ENCODE peak calls at places on chromosomes 2 and 18, in four cellular contexts. T is K562, K is HepG2, W is HCT116. H is an unnamed sample.

GRCh38 chr18:35415511-35416427 is 38.6 kb upstream of the ZNF396 start:
- DNase-seq in K (no peak), T (no peak), W (no peak), H (no peak)

GRCh38 chr18:67599277-67599676 is 82.8 kb upstream of the DSEL start:
- DNase-seq in W (no peak), T (no peak), K (no peak), H (no peak)

GRCh38 chr2:208033701-208034502 is 8.6 kb upstream of the PLEKHM3 start:
- DNase-seq in K (peak), T (peak), W (peak), H (peak)

GRCh38 chr18:34097312-34097711 is 127.4 kb downstream of the NOL4 start:
- DNase-seq in W (no peak), T (no peak), K (no peak), H (no peak)

GRCh38 chr2:136086253-136087016 is 31.5 kb downstream of the CXCR4 start:
- DNase-seq in T (no peak), W (no peak), K (no peak), H (no peak)

GRCh38 chr2:241565413-241565812 is 6.9 kb downstream of the BOK start:
- DNase-seq in W (no peak), T (no peak), K (no peak), H (no peak)

GRCh38 chr2:218216674-218217365 is at the start of gene ARPC2:
- DNase-seq in W (peak), K (peak), T (peak), H (peak)

GRCh38 chr2:203155406-203155805 is 83.4 kb upstream of the CYP20A1 start:
- DNase-seq in W (peak), T (no peak), K (no peak), H (no peak)

GRCh38 chr2:235541838-235542549 is 48.2 kb downstream of the AGAP1 start:
- DNase-seq in T (no peak), W (no peak), K (peak), H (no peak)

GRCh38 chr2:28164280-28164801 is 228.3 kb upstream of the FOSL2 start:
- DNase-seq in T (no peak), K (no peak), W (no peak), H (no peak)

GRCh38 chr18:68796936-68797690 is 767 bp upstream of the CCDC102B start:
- DNase-seq in K (no peak), T (no peak), W (no peak), H (no peak)

GRCh38 chr2:141498561-141498960 is 632.3 kb downstream of the LRP1B start:
- DNase-seq in K (no peak), T (no peak), W (no peak), H (no peak)

GRCh38 chr2:170771049-170771937 is 1.1 kb downstream of the ERICH2 start:
- DNase-seq in K (peak), T (no peak), W (peak), H (no peak)

GRCh38 chr2:156622491-156622890 is 186.3 kb downstream of the GPD2 start:
- DNase-seq in T (no peak), W (no peak), K (no peak), H (no peak)

GRCh38 chr2:156626931-156627330 is 190.8 kb downstream of the GPD2 start:
- DNase-seq in T (no peak), K (no peak), W (no peak), H (no peak)

GRCh38 chr2:156630579-156631337 is 194.6 kb downstream of the GPD2 start:
- DNase-seq in T (no peak), W (no peak), K (no peak), H (peak)

DNA sequence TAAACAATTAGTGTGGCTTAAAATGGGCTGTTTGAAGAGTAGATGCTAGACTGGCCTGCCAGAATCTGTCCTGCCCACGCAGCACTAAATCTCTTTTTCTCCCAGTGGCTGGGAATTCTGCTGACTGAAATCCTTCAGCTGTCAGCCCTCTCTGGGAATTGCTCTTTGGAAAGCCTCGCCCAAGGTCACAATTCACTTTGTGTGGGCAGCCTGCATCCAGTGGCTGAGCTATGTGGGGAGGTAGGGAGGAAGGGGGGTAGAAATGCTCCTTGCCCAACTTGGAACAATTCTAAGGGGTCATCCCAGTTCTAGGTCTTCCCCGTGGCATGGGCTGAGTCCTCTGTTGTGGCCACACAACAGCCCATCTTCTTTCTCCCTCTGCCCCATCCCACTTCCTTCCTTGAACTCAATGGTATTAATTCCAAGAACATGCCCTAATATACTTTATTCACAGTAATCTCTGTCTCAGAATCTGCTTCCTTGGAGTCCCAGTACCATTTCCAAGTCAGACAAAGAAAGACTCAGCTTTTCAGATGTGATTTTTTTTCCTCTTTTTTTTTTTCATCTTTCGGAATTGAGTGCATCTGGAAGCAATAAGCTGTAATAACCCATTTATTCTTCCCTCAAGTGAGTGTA is 189.3 kb downstream of the GPD2 start:
- DNase-seq in K (no peak), T (no peak), W (no peak), H (no peak)
- TF ChIP-seq YY1 in K (no peak), T (no peak), W (no peak), H (no peak)

DNA sequence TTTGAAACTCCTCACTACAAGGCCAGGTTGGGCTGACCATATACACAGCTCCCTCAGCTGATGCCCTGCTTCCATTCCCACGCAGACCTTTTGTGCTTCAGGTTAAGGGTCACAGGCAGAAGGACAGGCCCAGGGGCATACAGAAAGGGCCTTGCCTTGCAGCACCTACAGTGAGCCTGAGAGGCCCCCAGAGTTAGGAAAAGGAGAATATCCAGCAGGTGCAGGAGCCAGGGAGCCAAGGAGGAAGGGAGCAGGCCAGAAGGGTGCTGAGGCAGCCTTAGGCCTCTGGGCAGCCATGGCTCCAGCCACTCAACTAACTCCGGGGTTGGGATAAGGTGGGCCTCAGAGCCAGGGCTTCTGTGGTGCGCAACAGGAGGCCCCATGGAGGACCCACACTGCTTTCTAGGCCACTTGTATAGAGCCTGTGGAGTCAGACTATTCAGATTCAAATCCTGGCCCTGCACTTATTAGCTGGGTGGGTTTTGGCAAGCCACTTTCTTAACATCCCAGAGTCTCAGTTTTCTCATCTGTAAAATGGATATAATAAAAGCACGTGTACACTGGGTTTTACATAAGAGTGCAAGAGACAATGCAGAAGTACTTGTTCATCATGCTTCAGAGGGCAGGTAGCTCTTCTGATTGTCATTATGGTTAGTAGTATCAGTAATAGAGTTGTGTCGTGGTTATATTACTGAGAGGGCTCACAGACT is 214.6 kb upstream of the HAAO start:
- DNase-seq in W (no peak), T (no peak), K (no peak), H (no peak)
- TF ChIP-seq YY1 in W (no peak), T (no peak), K (no peak), H (no peak)

GRCh38 chr18:76412010-76412817 is 82.8 kb downstream of the ZNF516 start:
- DNase-seq in T (no peak), K (no peak), W (no peak), H (peak)
- TF ChIP-seq YY1 in T (no peak), K (no peak), W (no peak), H (no peak)

DNA sequence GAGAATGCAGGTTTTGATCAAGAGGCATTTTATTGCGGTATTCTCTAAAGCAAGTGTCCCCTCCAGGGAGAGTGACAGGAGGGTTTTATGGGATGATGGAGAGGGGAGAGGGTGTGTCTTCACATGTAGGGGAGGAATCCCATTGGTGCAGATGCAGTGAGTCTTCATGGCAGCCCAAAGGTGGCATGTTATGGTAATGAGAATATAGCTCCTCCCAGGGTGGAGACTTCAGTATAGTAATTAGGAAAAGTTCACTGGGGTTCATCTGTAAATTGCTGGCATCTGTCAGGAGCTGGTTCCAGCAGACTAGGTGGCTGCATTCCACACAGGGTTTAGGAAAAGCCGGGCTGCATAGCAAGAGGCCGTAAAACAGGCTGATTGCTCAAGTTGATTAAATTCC is 230.7 kb upstream of the CCDC68 start:
- DNase-seq in T (no peak), K (no peak), W (no peak), H (peak)
- TF ChIP-seq YY1 in T (no peak), K (no peak), W (no peak), H (no peak)

GRCh38 chr2:36834721-36835120 is 131.6 kb downstream of the STRN start:
- DNase-seq in W (no peak), T (no peak), K (no peak), H (peak)
- TF ChIP-seq YY1 in W (no peak), T (no peak), K (no peak), H (no peak)

GRCh38 chr18:48736316-48736715 is 197.5 kb downstream of the CTIF start:
- DNase-seq in K (no peak), T (no peak), W (no peak), H (no peak)

GRCh38 chr18:48733854-48734253 is 195.0 kb downstream of the CTIF start:
- DNase-seq in T (no peak), W (no peak), K (no peak), H (no peak)

GRCh38 chr18:48735856-48736255 is 197.0 kb downstream of the CTIF start:
- DNase-seq in W (no peak), T (no peak), K (no peak), H (no peak)

GRCh38 chr18:48734460-48734859 is 195.6 kb downstream of the CTIF start:
- DNase-seq in K (no peak), T (no peak), W (no peak), H (no peak)

DNA sequence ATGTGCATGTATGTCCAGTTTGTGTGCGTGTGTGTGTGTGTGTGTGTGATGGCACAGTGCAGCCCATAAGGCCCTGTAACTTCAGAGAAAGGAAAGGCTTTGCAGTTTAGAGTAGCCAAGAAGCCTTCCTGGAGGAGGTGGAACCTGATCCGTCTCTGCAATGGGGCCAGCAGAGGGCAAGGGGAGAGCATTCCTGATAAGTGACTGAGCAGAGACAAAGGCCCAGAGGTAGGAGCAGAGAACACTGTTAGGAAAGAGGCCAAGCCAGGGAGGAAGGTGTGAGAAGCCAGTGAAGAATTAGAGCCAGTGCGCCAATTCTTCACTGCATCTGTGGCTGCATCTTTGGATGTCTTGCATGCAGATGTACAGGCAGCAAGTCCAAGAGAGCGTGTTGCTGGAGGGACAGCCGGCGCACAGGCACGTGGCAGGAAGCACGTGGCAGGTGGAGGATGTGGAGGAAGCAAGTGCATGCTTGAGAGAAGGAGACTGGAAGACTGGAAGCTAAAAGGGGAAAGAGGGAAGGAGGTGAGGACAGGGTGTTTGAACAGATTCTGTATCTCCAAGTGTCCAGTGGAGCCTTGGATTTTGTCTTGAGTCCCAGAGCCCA is 196.3 kb downstream of the CTIF start:
- DNase-seq in W (no peak), T (no peak), K (no peak), H (peak)
- TF ChIP-seq YY1 in W (no peak), T (no peak), K (no peak), H (no peak)

GRCh38 chr2:130822766-130823165 is 13.9 kb upstream of the ARHGEF4 start:
- DNase-seq in K (no peak), T (no peak), W (no peak), H (no peak)
- TF ChIP-seq YY1 in K (no peak), T (no peak), W (no peak), H (no peak)

GRCh38 chr2:31078579-31079105 is 59.6 kb downstream of the GALNT14 start:
- DNase-seq in W (no peak), T (no peak), K (no peak), H (no peak)
- TF ChIP-seq YY1 in W (no peak), T (no peak), K (no peak), H (no peak)

DNA sequence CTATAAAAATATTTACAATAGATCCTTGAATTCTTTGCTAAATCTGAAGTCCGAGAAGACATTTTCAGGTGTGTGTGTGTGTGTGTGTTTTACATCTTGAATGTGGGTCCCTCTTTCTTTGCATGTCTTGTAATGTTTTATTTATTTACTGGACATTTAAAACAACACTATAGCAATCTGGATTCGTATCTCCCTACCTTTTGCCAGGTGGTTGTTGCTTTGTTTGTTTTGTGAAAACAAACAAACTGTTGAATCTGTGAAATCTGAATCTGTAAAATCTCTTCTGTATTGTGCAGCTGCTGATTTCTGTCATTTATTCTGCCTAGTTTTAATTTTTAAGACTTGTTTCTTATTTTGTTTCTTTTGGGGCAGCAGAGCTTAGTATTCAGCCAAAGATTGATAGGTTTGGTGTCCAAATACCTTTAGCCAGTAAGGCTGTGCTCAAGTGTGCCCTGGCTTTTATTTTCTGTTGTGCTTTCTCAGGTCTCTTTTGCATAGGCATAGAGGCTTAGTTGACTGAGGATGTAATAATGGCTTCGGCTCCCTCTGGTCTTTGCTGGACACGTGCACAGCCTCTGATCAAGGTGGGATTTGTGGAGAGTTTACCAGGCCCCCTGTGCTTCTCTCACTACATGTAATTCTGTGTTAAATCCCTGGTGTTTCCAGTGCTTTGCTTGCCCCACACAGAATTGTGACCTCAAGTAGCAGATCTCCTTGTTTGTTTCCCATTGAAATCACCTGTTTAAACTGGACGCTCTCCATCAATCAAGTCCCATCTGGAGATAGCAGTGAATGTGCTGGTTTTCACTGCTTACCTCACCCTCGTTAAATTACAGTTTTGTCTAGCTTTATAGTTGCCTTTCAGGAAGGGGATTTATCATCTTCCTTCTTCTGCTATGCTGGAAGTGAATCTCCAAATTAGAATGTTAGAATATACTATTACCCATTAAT is 71.1 kb downstream of the BIRC6 start:
- DNase-seq in T (no peak), K (no peak), W (no peak), H (no peak)
- TF ChIP-seq YY1 in T (no peak), K (no peak), W (no peak), H (no peak)

H was measured in NT2/D1.